ENCODE peak calls at places on chromosomes 3 and 15, in ten cellular contexts. One of them, this sample, is unnamed.

GRCh38 chr3:45167011-45167911 is 21.1 kb upstream of the CDCP1 start:
- DNase-seq in iPS-NIHi11: peak
- DNase-seq in GM19239: peak
- DNase-seq in Daoy: peak
- DNase-seq in NCI-H187: no peak
- DNase-seq in AG09309: peak
- DNase-seq in lower lobe of right lung: peak
- DNase-seq in stimulated activated CD8-positive, alpha-beta memory T cell treated with anti-CD3 and anti-CD28 coated beads, Interleukin-4, amount 100 ng/mL, for 4 hours: peak
- DNase-seq in CD8-positive, alpha-beta memory T cell: peak
- DNase-seq in HEK293T: peak
- DNase-seq in this sample: peak

GRCh38 chr3:172622916-172623700 is 87.8 kb downstream of the NCEH1 start:
- DNase-seq in iPS-NIHi11: peak
- DNase-seq in GM19239: no peak
- DNase-seq in Daoy: peak
- DNase-seq in NCI-H187: no peak
- DNase-seq in AG09309: no peak
- DNase-seq in lower lobe of right lung: no peak
- DNase-seq in stimulated activated CD8-positive, alpha-beta memory T cell treated with anti-CD3 and anti-CD28 coated beads, Interleukin-4, amount 100 ng/mL, for 4 hours: peak
- DNase-seq in CD8-positive, alpha-beta memory T cell: peak
- DNase-seq in HEK293T: peak
- DNase-seq in this sample: peak

GRCh38 chr3:71288269-71288930 is 295.1 kb downstream of the FOXP1 start:
- DNase-seq in iPS-NIHi11: no peak
- DNase-seq in GM19239: no peak
- DNase-seq in Daoy: no peak
- DNase-seq in NCI-H187: no peak
- DNase-seq in AG09309: no peak
- DNase-seq in lower lobe of right lung: no peak
- DNase-seq in stimulated activated CD8-positive, alpha-beta memory T cell treated with anti-CD3 and anti-CD28 coated beads, Interleukin-4, amount 100 ng/mL, for 4 hours: no peak
- DNase-seq in CD8-positive, alpha-beta memory T cell: no peak
- DNase-seq in HEK293T: no peak
- DNase-seq in this sample: no peak

GRCh38 chr3:16200411-16200810 is 25.9 kb downstream of the GALNT15 start:
- DNase-seq in iPS-NIHi11: no peak
- DNase-seq in GM19239: no peak
- DNase-seq in Daoy: peak
- DNase-seq in NCI-H187: no peak
- DNase-seq in AG09309: no peak
- DNase-seq in lower lobe of right lung: no peak
- DNase-seq in stimulated activated CD8-positive, alpha-beta memory T cell treated with anti-CD3 and anti-CD28 coated beads, Interleukin-4, amount 100 ng/mL, for 4 hours: no peak
- DNase-seq in CD8-positive, alpha-beta memory T cell: no peak
- DNase-seq in HEK293T: no peak
- DNase-seq in this sample: no peak

GRCh38 chr3:178434206-178434805 is 101.9 kb upstream of the KCNMB2 start:
- DNase-seq in iPS-NIHi11: peak
- DNase-seq in GM19239: no peak
- DNase-seq in Daoy: no peak
- DNase-seq in NCI-H187: no peak
- DNase-seq in AG09309: no peak
- DNase-seq in lower lobe of right lung: no peak
- DNase-seq in stimulated activated CD8-positive, alpha-beta memory T cell treated with anti-CD3 and anti-CD28 coated beads, Interleukin-4, amount 100 ng/mL, for 4 hours: no peak
- DNase-seq in CD8-positive, alpha-beta memory T cell: no peak
- DNase-seq in HEK293T: no peak
- DNase-seq in this sample: peak

GRCh38 chr15:22265056-22265945 is 185.0 kb downstream of the OR4M2 start:
- DNase-seq in iPS-NIHi11: no peak
- DNase-seq in GM19239: no peak
- DNase-seq in Daoy: no peak
- DNase-seq in NCI-H187: no peak
- DNase-seq in AG09309: no peak
- DNase-seq in lower lobe of right lung: no peak
- DNase-seq in stimulated activated CD8-positive, alpha-beta memory T cell treated with anti-CD3 and anti-CD28 coated beads, Interleukin-4, amount 100 ng/mL, for 4 hours: no peak
- DNase-seq in CD8-positive, alpha-beta memory T cell: no peak
- DNase-seq in HEK293T: no peak
- DNase-seq in this sample: no peak

GRCh38 chr3:118641608-118642007 is 393.0 kb downstream of the IGSF11 start:
- DNase-seq in iPS-NIHi11: peak
- DNase-seq in GM19239: no peak
- DNase-seq in Daoy: peak
- DNase-seq in NCI-H187: no peak
- DNase-seq in AG09309: no peak
- DNase-seq in lower lobe of right lung: no peak
- DNase-seq in stimulated activated CD8-positive, alpha-beta memory T cell treated with anti-CD3 and anti-CD28 coated beads, Interleukin-4, amount 100 ng/mL, for 4 hours: no peak
- DNase-seq in CD8-positive, alpha-beta memory T cell: no peak
- DNase-seq in HEK293T: no peak
- DNase-seq in this sample: peak

GRCh38 chr3:113804701-113805100 is 33.9 kb upstream of the GRAMD1C start:
- DNase-seq in iPS-NIHi11: no peak
- DNase-seq in GM19239: no peak
- DNase-seq in Daoy: no peak
- DNase-seq in NCI-H187: no peak
- DNase-seq in AG09309: no peak
- DNase-seq in lower lobe of right lung: no peak
- DNase-seq in stimulated activated CD8-positive, alpha-beta memory T cell treated with anti-CD3 and anti-CD28 coated beads, Interleukin-4, amount 100 ng/mL, for 4 hours: no peak
- DNase-seq in CD8-positive, alpha-beta memory T cell: no peak
- DNase-seq in HEK293T: no peak
- DNase-seq in this sample: no peak

GRCh38 chr3:135093121-135093520 is 298.1 kb downstream of the EPHB1 start:
- DNase-seq in iPS-NIHi11: no peak
- DNase-seq in GM19239: no peak
- DNase-seq in Daoy: no peak
- DNase-seq in NCI-H187: no peak
- DNase-seq in AG09309: no peak
- DNase-seq in lower lobe of right lung: no peak
- DNase-seq in stimulated activated CD8-positive, alpha-beta memory T cell treated with anti-CD3 and anti-CD28 coated beads, Interleukin-4, amount 100 ng/mL, for 4 hours: no peak
- DNase-seq in CD8-positive, alpha-beta memory T cell: no peak
- DNase-seq in HEK293T: no peak
- DNase-seq in this sample: no peak

GRCh38 chr3:105791134-105791533 is 77.7 kb downstream of the CBLB start:
- DNase-seq in iPS-NIHi11: no peak
- DNase-seq in GM19239: no peak
- DNase-seq in Daoy: no peak
- DNase-seq in NCI-H187: no peak
- DNase-seq in AG09309: peak
- DNase-seq in lower lobe of right lung: no peak
- DNase-seq in stimulated activated CD8-positive, alpha-beta memory T cell treated with anti-CD3 and anti-CD28 coated beads, Interleukin-4, amount 100 ng/mL, for 4 hours: no peak
- DNase-seq in CD8-positive, alpha-beta memory T cell: no peak
- DNase-seq in HEK293T: no peak
- DNase-seq in this sample: no peak

GRCh38 chr15:26634319-26634718 is 138.5 kb downstream of the GABRB3 start:
- DNase-seq in iPS-NIHi11: no peak
- DNase-seq in GM19239: no peak
- DNase-seq in Daoy: no peak
- DNase-seq in NCI-H187: no peak
- DNase-seq in AG09309: no peak
- DNase-seq in lower lobe of right lung: no peak
- DNase-seq in stimulated activated CD8-positive, alpha-beta memory T cell treated with anti-CD3 and anti-CD28 coated beads, Interleukin-4, amount 100 ng/mL, for 4 hours: no peak
- DNase-seq in CD8-positive, alpha-beta memory T cell: no peak
- DNase-seq in HEK293T: no peak
- DNase-seq in this sample: peak

GRCh38 chr15:69290346-69291164 is 8.2 kb upstream of the PAQR5 start:
- DNase-seq in iPS-NIHi11: no peak
- DNase-seq in GM19239: no peak
- DNase-seq in Daoy: no peak
- DNase-seq in NCI-H187: no peak
- DNase-seq in AG09309: no peak
- DNase-seq in lower lobe of right lung: peak
- DNase-seq in stimulated activated CD8-positive, alpha-beta memory T cell treated with anti-CD3 and anti-CD28 coated beads, Interleukin-4, amount 100 ng/mL, for 4 hours: no peak
- DNase-seq in CD8-positive, alpha-beta memory T cell: no peak
- DNase-seq in HEK293T: no peak
- DNase-seq in this sample: no peak

GRCh38 chr3:17136251-17136721 is 251.5 kb downstream of the PLCL2 start:
- DNase-seq in iPS-NIHi11: no peak
- DNase-seq in GM19239: no peak
- DNase-seq in Daoy: no peak
- DNase-seq in NCI-H187: no peak
- DNase-seq in AG09309: no peak
- DNase-seq in lower lobe of right lung: no peak
- DNase-seq in stimulated activated CD8-positive, alpha-beta memory T cell treated with anti-CD3 and anti-CD28 coated beads, Interleukin-4, amount 100 ng/mL, for 4 hours: no peak
- DNase-seq in CD8-positive, alpha-beta memory T cell: no peak
- DNase-seq in HEK293T: peak
- DNase-seq in this sample: no peak

GRCh38 chr3:156024904-156025303 is 95.5 kb upstream of the KCNAB1 start:
- DNase-seq in iPS-NIHi11: peak
- DNase-seq in GM19239: no peak
- DNase-seq in Daoy: peak
- DNase-seq in NCI-H187: no peak
- DNase-seq in AG09309: no peak
- DNase-seq in lower lobe of right lung: no peak
- DNase-seq in stimulated activated CD8-positive, alpha-beta memory T cell treated with anti-CD3 and anti-CD28 coated beads, Interleukin-4, amount 100 ng/mL, for 4 hours: no peak
- DNase-seq in CD8-positive, alpha-beta memory T cell: no peak
- DNase-seq in HEK293T: no peak
- DNase-seq in this sample: no peak

GRCh38 chr3:184485906-184486305 is 75.7 kb upstream of the EPHB3 start:
- DNase-seq in iPS-NIHi11: no peak
- DNase-seq in GM19239: no peak
- DNase-seq in Daoy: no peak
- DNase-seq in NCI-H187: no peak
- DNase-seq in AG09309: no peak
- DNase-seq in lower lobe of right lung: no peak
- DNase-seq in stimulated activated CD8-positive, alpha-beta memory T cell treated with anti-CD3 and anti-CD28 coated beads, Interleukin-4, amount 100 ng/mL, for 4 hours: no peak
- DNase-seq in CD8-positive, alpha-beta memory T cell: no peak
- DNase-seq in HEK293T: no peak
- DNase-seq in this sample: no peak

GRCh38 chr3:32438596-32439344 is 47.1 kb downstream of the CMTM7 start:
- DNase-seq in iPS-NIHi11: no peak
- DNase-seq in GM19239: peak
- DNase-seq in Daoy: no peak
- DNase-seq in NCI-H187: no peak
- DNase-seq in AG09309: no peak
- DNase-seq in lower lobe of right lung: no peak
- DNase-seq in stimulated activated CD8-positive, alpha-beta memory T cell treated with anti-CD3 and anti-CD28 coated beads, Interleukin-4, amount 100 ng/mL, for 4 hours: no peak
- DNase-seq in CD8-positive, alpha-beta memory T cell: no peak
- DNase-seq in HEK293T: no peak
- DNase-seq in this sample: no peak

GRCh38 chr3:159151130-159151529 is 349.3 kb downstream of the MFSD1 start:
- DNase-seq in iPS-NIHi11: no peak
- DNase-seq in GM19239: no peak
- DNase-seq in Daoy: no peak
- DNase-seq in NCI-H187: no peak
- DNase-seq in AG09309: no peak
- DNase-seq in lower lobe of right lung: no peak
- DNase-seq in stimulated activated CD8-positive, alpha-beta memory T cell treated with anti-CD3 and anti-CD28 coated beads, Interleukin-4, amount 100 ng/mL, for 4 hours: no peak
- DNase-seq in CD8-positive, alpha-beta memory T cell: no peak
- DNase-seq in HEK293T: no peak
- DNase-seq in this sample: no peak

GRCh38 chr15:88604972-88605506 is 16.1 kb upstream of the AEN start:
- DNase-seq in iPS-NIHi11: no peak
- DNase-seq in GM19239: no peak
- DNase-seq in Daoy: no peak
- DNase-seq in NCI-H187: peak
- DNase-seq in AG09309: no peak
- DNase-seq in lower lobe of right lung: no peak
- DNase-seq in stimulated activated CD8-positive, alpha-beta memory T cell treated with anti-CD3 and anti-CD28 coated beads, Interleukin-4, amount 100 ng/mL, for 4 hours: no peak
- DNase-seq in CD8-positive, alpha-beta memory T cell: no peak
- DNase-seq in HEK293T: no peak
- DNase-seq in this sample: peak

GRCh38 chr15:63453181-63453905 is 51.0 kb upstream of the USP3 start:
- DNase-seq in iPS-NIHi11: no peak
- DNase-seq in GM19239: no peak
- DNase-seq in Daoy: no peak
- DNase-seq in NCI-H187: no peak
- DNase-seq in AG09309: no peak
- DNase-seq in lower lobe of right lung: no peak
- DNase-seq in stimulated activated CD8-positive, alpha-beta memory T cell treated with anti-CD3 and anti-CD28 coated beads, Interleukin-4, amount 100 ng/mL, for 4 hours: no peak
- DNase-seq in CD8-positive, alpha-beta memory T cell: no peak
- DNase-seq in HEK293T: no peak
- DNase-seq in this sample: no peak

GRCh38 chr15:63986751-63987341 is 59.4 kb downstream of the DAPK2 start:
- DNase-seq in iPS-NIHi11: no peak
- DNase-seq in GM19239: no peak
- DNase-seq in Daoy: no peak
- DNase-seq in NCI-H187: no peak
- DNase-seq in AG09309: peak
- DNase-seq in lower lobe of right lung: peak
- DNase-seq in stimulated activated CD8-positive, alpha-beta memory T cell treated with anti-CD3 and anti-CD28 coated beads, Interleukin-4, amount 100 ng/mL, for 4 hours: no peak
- DNase-seq in CD8-positive, alpha-beta memory T cell: no peak
- DNase-seq in HEK293T: no peak
- DNase-seq in this sample: no peak

GRCh38 chr3:173403376-173403775 is 5.8 kb downstream of the NLGN1 start:
- DNase-seq in iPS-NIHi11: no peak
- DNase-seq in GM19239: no peak
- DNase-seq in Daoy: no peak
- DNase-seq in NCI-H187: no peak
- DNase-seq in AG09309: no peak
- DNase-seq in lower lobe of right lung: no peak
- DNase-seq in stimulated activated CD8-positive, alpha-beta memory T cell treated with anti-CD3 and anti-CD28 coated beads, Interleukin-4, amount 100 ng/mL, for 4 hours: no peak
- DNase-seq in CD8-positive, alpha-beta memory T cell: no peak
- DNase-seq in HEK293T: no peak
- DNase-seq in this sample: no peak

GRCh38 chr3:6736781-6737180 is 124.1 kb upstream of the GRM7 start:
- DNase-seq in iPS-NIHi11: no peak
- DNase-seq in GM19239: no peak
- DNase-seq in Daoy: no peak
- DNase-seq in NCI-H187: no peak
- DNase-seq in AG09309: no peak
- DNase-seq in lower lobe of right lung: no peak
- DNase-seq in stimulated activated CD8-positive, alpha-beta memory T cell treated with anti-CD3 and anti-CD28 coated beads, Interleukin-4, amount 100 ng/mL, for 4 hours: no peak
- DNase-seq in CD8-positive, alpha-beta memory T cell: no peak
- DNase-seq in HEK293T: no peak
- DNase-seq in this sample: no peak

GRCh38 chr15:75029378-75030022 is 6.1 kb downstream of the PPCDC start:
- DNase-seq in iPS-NIHi11: peak
- DNase-seq in GM19239: no peak
- DNase-seq in Daoy: peak
- DNase-seq in NCI-H187: peak
- DNase-seq in AG09309: peak
- DNase-seq in lower lobe of right lung: peak
- DNase-seq in stimulated activated CD8-positive, alpha-beta memory T cell treated with anti-CD3 and anti-CD28 coated beads, Interleukin-4, amount 100 ng/mL, for 4 hours: peak
- DNase-seq in CD8-positive, alpha-beta memory T cell: peak
- DNase-seq in HEK293T: peak
- DNase-seq in this sample: peak

GRCh38 chr3:35773398-35773797 is 134.1 kb downstream of the ARPP21 start:
- DNase-seq in iPS-NIHi11: no peak
- DNase-seq in GM19239: no peak
- DNase-seq in Daoy: no peak
- DNase-seq in NCI-H187: no peak
- DNase-seq in AG09309: no peak
- DNase-seq in lower lobe of right lung: no peak
- DNase-seq in stimulated activated CD8-positive, alpha-beta memory T cell treated with anti-CD3 and anti-CD28 coated beads, Interleukin-4, amount 100 ng/mL, for 4 hours: no peak
- DNase-seq in CD8-positive, alpha-beta memory T cell: no peak
- DNase-seq in HEK293T: no peak
- DNase-seq in this sample: no peak

GRCh38 chr3:141998674-141999290 is 122.3 kb downstream of the ATP1B3 start:
- DNase-seq in iPS-NIHi11: no peak
- DNase-seq in GM19239: no peak
- DNase-seq in Daoy: no peak
- DNase-seq in NCI-H187: no peak
- DNase-seq in AG09309: no peak
- DNase-seq in lower lobe of right lung: no peak
- DNase-seq in stimulated activated CD8-positive, alpha-beta memory T cell treated with anti-CD3 and anti-CD28 coated beads, Interleukin-4, amount 100 ng/mL, for 4 hours: no peak
- DNase-seq in CD8-positive, alpha-beta memory T cell: no peak
- DNase-seq in HEK293T: no peak
- DNase-seq in this sample: no peak

GRCh38 chr3:173371848-173372487 is 25.6 kb upstream of the NLGN1 start:
- DNase-seq in iPS-NIHi11: peak
- DNase-seq in GM19239: no peak
- DNase-seq in Daoy: peak
- DNase-seq in NCI-H187: no peak
- DNase-seq in AG09309: no peak
- DNase-seq in lower lobe of right lung: no peak
- DNase-seq in stimulated activated CD8-positive, alpha-beta memory T cell treated with anti-CD3 and anti-CD28 coated beads, Interleukin-4, amount 100 ng/mL, for 4 hours: no peak
- DNase-seq in CD8-positive, alpha-beta memory T cell: no peak
- DNase-seq in HEK293T: peak
- DNase-seq in this sample: peak

GRCh38 chr15:52778457-52778856 is 11.7 kb downstream of the ONECUT1 start:
- DNase-seq in iPS-NIHi11: no peak
- DNase-seq in GM19239: no peak
- DNase-seq in Daoy: no peak
- DNase-seq in NCI-H187: no peak
- DNase-seq in AG09309: no peak
- DNase-seq in lower lobe of right lung: no peak
- DNase-seq in stimulated activated CD8-positive, alpha-beta memory T cell treated with anti-CD3 and anti-CD28 coated beads, Interleukin-4, amount 100 ng/mL, for 4 hours: no peak
- DNase-seq in CD8-positive, alpha-beta memory T cell: no peak
- DNase-seq in HEK293T: no peak
- DNase-seq in this sample: no peak

GRCh38 chr15:98881526-98882517 is 125.8 kb downstream of the PGPEP1L start:
- DNase-seq in iPS-NIHi11: peak
- DNase-seq in GM19239: peak
- DNase-seq in Daoy: peak
- DNase-seq in NCI-H187: no peak
- DNase-seq in AG09309: no peak
- DNase-seq in lower lobe of right lung: no peak
- DNase-seq in stimulated activated CD8-positive, alpha-beta memory T cell treated with anti-CD3 and anti-CD28 coated beads, Interleukin-4, amount 100 ng/mL, for 4 hours: no peak
- DNase-seq in CD8-positive, alpha-beta memory T cell: peak
- DNase-seq in HEK293T: peak
- DNase-seq in this sample: no peak